ENCODE peak calls at places on chromosomes 11 and 22, in four cellular contexts. One of them, this sample, is unnamed.

GRCh38 chr11:30046211-30046945 is 29.5 kb upstream of the KCNA4 start:
- DNase-seq in A549: peak; percentile 13
- DNase-seq in lung: no peak
- DNase-seq in left ventricle myocardium inferior: no peak
- DNase-seq in this sample: no peak

GRCh38 chr11:104529213-104529612 is 365.3 kb upstream of the PDGFD start:
- DNase-seq in A549: no peak
- DNase-seq in left ventricle myocardium inferior: no peak
- DNase-seq in lung: no peak
- DNase-seq in this sample: no peak

GRCh38 chr22:35684270-35684700 is 33.4 kb upstream of the APOL5 start:
- DNase-seq in left ventricle myocardium inferior: no peak
- DNase-seq in A549: peak; percentile 25
- DNase-seq in lung: no peak
- DNase-seq in this sample: no peak

GRCh38 chr11:101128571-101129202 is 926 bp downstream of the PGR start:
- DNase-seq in lung: no peak
- DNase-seq in left ventricle myocardium inferior: no peak
- DNase-seq in A549: no peak
- DNase-seq in this sample: no peak

GRCh38 chr11:60992842-60993409 is 21.4 kb downstream of the CD6 start:
- DNase-seq in A549: no peak
- DNase-seq in lung: no peak
- DNase-seq in left ventricle myocardium inferior: no peak
- DNase-seq in this sample: no peak

GRCh38 chr22:46027219-46028068 is 50.5 kb upstream of the WNT7B start:
- DNase-seq in lung: no peak
- DNase-seq in A549: no peak
- DNase-seq in left ventricle myocardium inferior: peak; percentile 74
- DNase-seq in this sample: no peak

GRCh38 chr11:74206746-74207145 is 35.7 kb downstream of the PPME1 start:
- DNase-seq in left ventricle myocardium inferior: no peak
- DNase-seq in A549: no peak
- DNase-seq in lung: no peak
- DNase-seq in this sample: no peak

GRCh38 chr11:94219771-94220170 is 84.6 kb upstream of the IZUMO1R start:
- DNase-seq in left ventricle myocardium inferior: no peak
- DNase-seq in lung: no peak
- DNase-seq in A549: no peak
- DNase-seq in this sample: no peak

GRCh38 chr11:123231263-123231662 is 36.2 kb upstream of the CLMP start:
- DNase-seq in A549: peak; percentile 72
- DNase-seq in lung: no peak
- DNase-seq in left ventricle myocardium inferior: no peak
- DNase-seq in this sample: no peak

GRCh38 chr11:76626266-76626665 is 44.3 kb downstream of the LRRC32 start:
- DNase-seq in left ventricle myocardium inferior: no peak
- DNase-seq in A549: no peak
- DNase-seq in lung: no peak
- DNase-seq in this sample: no peak

GRCh38 chr11:73931039-73931645 is 19.7 kb upstream of the DNAJB13 start:
- DNase-seq in left ventricle myocardium inferior: no peak
- DNase-seq in A549: peak; percentile 87
- DNase-seq in lung: no peak
- DNase-seq in this sample: peak; percentile 54

GRCh38 chr11:123413636-123414035 is 16.4 kb upstream of the GRAMD1B start:
- DNase-seq in A549: no peak
- DNase-seq in left ventricle myocardium inferior: no peak
- DNase-seq in lung: no peak
- DNase-seq in this sample: no peak

GRCh38 chr11:62401356-62401755 is 17.5 kb upstream of the SCGB1A1 start:
- DNase-seq in left ventricle myocardium inferior: no peak
- DNase-seq in lung: no peak
- DNase-seq in A549: no peak
- DNase-seq in this sample: no peak
- H3K27ac ChIP-seq in left ventricle myocardium inferior: peak overlapping the region; percentile 74
- H3K27ac ChIP-seq in lung: peak overlapping the region; percentile 62
- H3K27ac ChIP-seq in A549: no peak overlapping the region
- H3K27ac ChIP-seq in this sample: no peak overlapping the region

GRCh38 chr11:129013737-129014475 is 71.2 kb upstream of the TP53AIP1 start:
- DNase-seq in A549: no peak
- DNase-seq in left ventricle myocardium inferior: no peak
- DNase-seq in lung: no peak
- DNase-seq in this sample: no peak

GRCh38 chr11:129012880-129013279 is 70.2 kb upstream of the TP53AIP1 start:
- DNase-seq in lung: no peak
- DNase-seq in left ventricle myocardium inferior: no peak
- DNase-seq in A549: no peak
- DNase-seq in this sample: no peak
- TF ChIP-seq CTCF in lung: no peak
- TF ChIP-seq CTCF in left ventricle myocardium inferior: no peak
- TF ChIP-seq CTCF in A549: no peak
- TF ChIP-seq CTCF in this sample: no peak

GRCh38 chr22:42176271-42176670 is 45.7 kb upstream of the CYP2D6 start:
- DNase-seq in left ventricle myocardium inferior: no peak
- DNase-seq in lung: no peak
- DNase-seq in A549: no peak
- DNase-seq in this sample: no peak
- H3K27ac ChIP-seq in left ventricle myocardium inferior: no peak overlapping the region
- H3K27ac ChIP-seq in lung: no peak overlapping the region
- H3K27ac ChIP-seq in A549: no peak overlapping the region
- H3K27ac ChIP-seq in this sample: no peak overlapping the region

DNA sequence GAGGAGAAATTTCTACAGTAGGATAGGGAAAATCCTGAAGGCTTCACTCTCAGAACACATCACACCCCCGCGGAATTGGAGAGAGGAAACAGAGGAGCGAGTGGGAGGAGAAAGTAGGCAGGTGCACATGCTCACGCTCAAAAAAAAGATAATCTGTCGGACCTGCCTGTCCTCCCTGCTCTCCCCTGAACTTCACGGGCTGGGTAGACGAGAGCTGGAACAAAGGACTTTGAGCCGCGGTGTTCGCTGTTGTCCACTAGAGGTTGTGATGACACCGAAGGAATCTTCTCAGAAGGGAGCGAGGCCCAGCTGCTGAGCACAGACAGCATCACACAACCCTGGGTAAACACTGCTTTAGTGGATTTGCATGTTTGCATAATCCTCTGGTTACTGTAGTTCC is 5.0 kb downstream of the SEZ6L start:
- DNase-seq in lung: no peak
- DNase-seq in left ventricle myocardium inferior: no peak
- DNase-seq in A549: peak; percentile 3
- DNase-seq in this sample: no peak
- TF ChIP-seq CTCF in lung: no peak
- TF ChIP-seq CTCF in left ventricle myocardium inferior: no peak
- TF ChIP-seq CTCF in A549: no peak
- TF ChIP-seq CTCF in this sample: no peak

GRCh38 chr11:72003776-72004171 is 5.1 kb downstream of the IL18BP start:
- DNase-seq in A549: no peak
- DNase-seq in lung: no peak
- DNase-seq in left ventricle myocardium inferior: no peak
- DNase-seq in this sample: no peak

GRCh38 chr11:72001834-72002591 is 3.3 kb downstream of the IL18BP start:
- DNase-seq in lung: no peak
- DNase-seq in A549: no peak
- DNase-seq in left ventricle myocardium inferior: no peak
- DNase-seq in this sample: no peak

GRCh38 chr11:72004515-72005346 is 6.0 kb downstream of the IL18BP start:
- DNase-seq in lung: no peak
- DNase-seq in left ventricle myocardium inferior: no peak
- DNase-seq in A549: no peak
- DNase-seq in this sample: no peak

GRCh38 chr11:72001255-72001654 is 2.5 kb downstream of the IL18BP start:
- DNase-seq in lung: no peak
- DNase-seq in A549: no peak
- DNase-seq in left ventricle myocardium inferior: no peak
- DNase-seq in this sample: no peak

GRCh38 chr11:72002841-72003775 is 4.4 kb downstream of the IL18BP start:
- DNase-seq in A549: no peak
- DNase-seq in left ventricle myocardium inferior: no peak
- DNase-seq in lung: no peak
- DNase-seq in this sample: no peak
- H3K27ac ChIP-seq in A549: no peak overlapping the region
- H3K27ac ChIP-seq in left ventricle myocardium inferior: no peak overlapping the region
- H3K27ac ChIP-seq in lung: no peak overlapping the region
- H3K27ac ChIP-seq in this sample: no peak overlapping the region

GRCh38 chr11:118791015-118791960 is at the start of gene DDX6:
- DNase-seq in lung: peak; percentile 94
- DNase-seq in left ventricle myocardium inferior: peak; percentile 93
- DNase-seq in A549: peak; percentile 81
- DNase-seq in this sample: peak; percentile 58
- TF ChIP-seq CTCF in lung: no peak
- TF ChIP-seq CTCF in left ventricle myocardium inferior: peak; percentile 44
- TF ChIP-seq CTCF in A549: no peak
- TF ChIP-seq CTCF in this sample: peak; percentile 39

This sample was measured in AG04450.